ENCODE peak calls at places on chromosome 3, in six cellular contexts. Y is stimulated activated CD4-positive, alpha-beta T cell treated with anti-CD3 and anti-CD28 coated beads, Interleukin-2, amount 100 ng/mL, for 24 hours; E is neural progenitor cell; C is NCI-H1092; G is A549; N is midbrain. P is an unnamed sample.
A peak's percentile ranks its signal among the peaks of the same experiment; 100 is the strongest.

GRCh38 chr3:122824465-122825379 is 29.9 kb downstream of the SLC49A4 start:
- DNase-seq in Y (no peak), E (no peak), C (no peak), G (no peak), N (no peak), P (no peak)

GRCh38 chr3:42600958-42601675 is 631 bp downstream of the NKTR start:
- DNase-seq in Y (peak; percentile 69), E (peak; percentile 89), C (no peak), G (peak; percentile 16), N (peak; percentile 69), P (peak; percentile 91)

GRCh38 chr3:53844262-53845102 is 1.7 kb downstream of the CHDH start:
- DNase-seq in Y (no peak), E (peak; percentile 12), C (no peak), G (no peak), N (peak; percentile 10), P (peak; percentile 56)

GRCh38 chr3:194251007-194251406 is 100.1 kb downstream of the CPN2 start:
- DNase-seq in Y (no peak), E (no peak), C (no peak), G (no peak), N (no peak), P (no peak)

GRCh38 chr3:66236281-66236680 is 15.5 kb downstream of the SLC25A26 start:
- DNase-seq in Y (no peak), E (peak; percentile 58), C (no peak), G (no peak), N (no peak), P (peak; percentile 58)

GRCh38 chr3:7504886-7505775 is 644.2 kb downstream of the GRM7 start:
- DNase-seq in Y (no peak), E (no peak), C (no peak), G (peak; percentile 22), N (no peak), P (peak; percentile 49)

GRCh38 chr3:42300778-42301177 is 34.8 kb upstream of the CCK start:
- DNase-seq in Y (no peak), E (no peak), C (no peak), G (no peak), N (no peak), P (no peak)

GRCh38 chr3:188126271-188126670 is 27.7 kb upstream of the LPP start:
- DNase-seq in Y (no peak), E (no peak), C (no peak), G (no peak), N (no peak), P (no peak)

GRCh38 chr3:12507871-12508281 is 23.6 kb downstream of the TSEN2 start:
- DNase-seq in Y (no peak), E (no peak), C (no peak), G (no peak), N (no peak), P (peak; percentile 52)

GRCh38 chr3:158108596-158108995 is 1.3 kb upstream of the RSRC1 start:
- DNase-seq in Y (no peak), E (no peak), C (no peak), G (no peak), N (no peak), P (no peak)

GRCh38 chr3:178795349-178795748 is 259.1 kb downstream of the KCNMB2 start:
- DNase-seq in Y (no peak), E (peak; percentile 44), C (no peak), G (no peak), N (no peak), P (peak; percentile 64)

GRCh38 chr3:45776611-45777010 is 19.7 kb downstream of the SLC6A20 start:
- DNase-seq in Y (no peak), E (no peak), C (peak; percentile 75), G (no peak), N (no peak), P (peak; percentile 37)

GRCh38 chr3:194379651-194380050 is 10.1 kb upstream of the LRRC15 start:
- DNase-seq in Y (no peak), E (no peak), C (peak; percentile 6), G (no peak), N (no peak), P (no peak)

GRCh38 chr3:193114431-193115340 is 126.3 kb upstream of the PLAAT1 start:
- DNase-seq in Y (no peak), E (no peak), C (no peak), G (no peak), N (no peak), P (no peak)

GRCh38 chr3:154745925-154746324 is 315.9 kb upstream of the GPR149 start:
- DNase-seq in Y (no peak), E (no peak), C (no peak), G (no peak), N (no peak), P (no peak)

GRCh38 chr3:157499342-157499963 is 3.8 kb downstream of the VEPH1 start:
- DNase-seq in Y (peak; percentile 1), E (peak; percentile 79), C (no peak), G (no peak), N (no peak), P (peak; percentile 96)

GRCh38 chr3:196951371-196951770 is 9.0 kb upstream of the NCBP2 start:
- DNase-seq in Y (no peak), E (no peak), C (no peak), G (no peak), N (no peak), P (no peak)

GRCh38 chr3:10655131-10655530 is 149.7 kb upstream of the ATP2B2 start:
- DNase-seq in Y (no peak), E (no peak), C (no peak), G (no peak), N (no peak), P (peak; percentile 50)

GRCh38 chr3:24017305-24017704 is 72.2 kb downstream of the NR1D2 start:
- DNase-seq in Y (no peak), E (no peak), C (no peak), G (no peak), N (no peak), P (no peak)

GRCh38 chr3:9569054-9569453 is 15.4 kb upstream of the LHFPL4 start:
- DNase-seq in Y (no peak), E (no peak), C (no peak), G (no peak), N (no peak), P (no peak)

GRCh38 chr3:4633078-4634004 is 140.2 kb downstream of the ITPR1 start:
- DNase-seq in Y (no peak), E (peak; percentile 62), C (no peak), G (peak; percentile 69), N (peak; percentile 68), P (no peak)

GRCh38 chr3:1613962-1614361 is 484.7 kb upstream of the CNTN4 start:
- DNase-seq in Y (no peak), E (no peak), C (no peak), G (no peak), N (no peak), P (no peak)

GRCh38 chr3:142553741-142554140 is 24.8 kb downstream of the ATR start:
- DNase-seq in Y (no peak), E (no peak), C (no peak), G (no peak), N (no peak), P (no peak)

GRCh38 chr3:118809696-118810498 is 224.7 kb downstream of the IGSF11 start:
- DNase-seq in Y (no peak), E (no peak), C (no peak), G (no peak), N (no peak), P (no peak)

GRCh38 chr3:41026394-41027177 is 172.7 kb upstream of the CTNNB1 start:
- DNase-seq in Y (no peak), E (peak; percentile 42), C (no peak), G (peak; percentile 11), N (peak; percentile 3), P (peak; percentile 54)

GRCh38 chr3:48952510-48953118 is 34.0 kb downstream of the ARIH2 start:
- DNase-seq in Y (peak; percentile 23), E (peak; percentile 50), C (no peak), G (no peak), N (peak; percentile 6), P (peak; percentile 88)

GRCh38 chr3:14463330-14464216 is 61.2 kb downstream of the SLC6A6 start:
- DNase-seq in Y (no peak), E (peak; percentile 79), C (no peak), G (no peak), N (no peak), P (peak; percentile 93)

GRCh38 chr3:182912476-182912875 is 67.9 kb downstream of the DCUN1D1 start:
- DNase-seq in Y (no peak), E (no peak), C (no peak), G (no peak), N (peak; percentile 60), P (no peak)

GRCh38 chr3:192847918-192848317 is 69.7 kb downstream of the MB21D2 start:
- DNase-seq in Y (no peak), E (no peak), C (no peak), G (no peak), N (no peak), P (no peak)

GRCh38 chr3:123605789-123606234 is 21.0 kb upstream of the HACD2 start:
- DNase-seq in Y (no peak), E (no peak), C (no peak), G (peak; percentile 58), N (no peak), P (peak; percentile 63)

GRCh38 chr3:193798097-193798496 is 205.1 kb downstream of the OPA1 start:
- DNase-seq in Y (no peak), E (no peak), C (no peak), G (no peak), N (no peak), P (peak; percentile 13)

GRCh38 chr3:72661115-72661457 is 187.2 kb downstream of the SHQ1 start:
- DNase-seq in Y (no peak), E (no peak), C (peak; percentile 90), G (peak; percentile 77), N (peak; percentile 59), P (no peak)

GRCh38 chr3:160331127-160331937 is 67.7 kb downstream of the IFT80 start:
- DNase-seq in Y (no peak), E (no peak), C (no peak), G (peak; percentile 8), N (peak; percentile 1), P (no peak)

GRCh38 chr3:124429129-124429815 is 301.0 kb upstream of the UMPS start:
- DNase-seq in Y (no peak), E (no peak), C (no peak), G (peak; percentile 10), N (no peak), P (no peak)

P was measured in endodermal cell.